ENCODE peak calls at places on chromosomes 3 and 15, in six cellular contexts. W is neural progenitor cell, R is SK-N-SH, S is colonic mucosa, P is mesenchymal stem cell, I is neuronal stem cell. L is an unnamed sample.

GRCh38 chr3:112197131-112197530 is 64.1 kb upstream of the GCSAM start:
- DNase-seq in W (peak), S (no peak), I (no peak), P (no peak), R (no peak), L (no peak)

GRCh38 chr3:172679599-172679998 is 31.3 kb downstream of the NCEH1 start:
- DNase-seq in W (no peak), S (no peak), R (no peak), I (no peak), P (no peak), L (no peak)

GRCh38 chr15:101193063-101193712 is 58.7 kb downstream of the CHSY1 start:
- DNase-seq in W (no peak), R (no peak), P (no peak), S (no peak), I (no peak), L (no peak)

GRCh38 chr15:64146885-64147681 is 4.4 kb upstream of the SNX22 start:
- DNase-seq in P (no peak), R (peak), S (no peak), W (peak), I (no peak), L (no peak)

GRCh38 chr3:15513810-15514662 is 7.5 kb downstream of the COLQ start:
- DNase-seq in R (no peak), P (no peak), S (no peak), I (no peak), W (no peak), L (no peak)

GRCh38 chr3:186014866-186015265 is 77.1 kb upstream of the TRA2B start:
- DNase-seq in S (no peak), R (no peak), P (no peak), I (no peak), W (no peak), L (no peak)

GRCh38 chr3:127585163-127585812 is 5.2 kb downstream of the TPRA1 start:
- DNase-seq in P (peak), R (no peak), W (no peak), I (no peak), S (no peak), L (no peak)

GRCh38 chr3:175121225-175121624 is 262.1 kb downstream of the NAALADL2 start:
- DNase-seq in R (no peak), P (no peak), S (peak), I (no peak), W (peak), L (no peak)

GRCh38 chr3:35932995-35933394 is 293.7 kb downstream of the ARPP21 start:
- DNase-seq in I (no peak), P (peak), W (no peak), S (no peak), R (no peak), L (peak)

GRCh38 chr3:187880438-187880837 is 135.2 kb upstream of the BCL6 start:
- DNase-seq in R (no peak), I (no peak), P (no peak), S (no peak), W (no peak), L (peak)

GRCh38 chr3:25665646-25666136 is 984 bp upstream of the TOP2B start:
- DNase-seq in W (no peak), I (no peak), R (no peak), P (no peak), S (no peak), L (no peak)

GRCh38 chr15:90650956-90651689 is 66.0 kb upstream of the BLM start:
- DNase-seq in I (no peak), R (no peak), P (no peak), S (no peak), W (peak), L (no peak)

GRCh38 chr3:157073810-157074209 is 86.1 kb downstream of the CCNL1 start:
- DNase-seq in P (peak), R (peak), W (no peak), I (no peak), S (no peak), L (peak)

GRCh38 chr3:122387709-122388108 is 3.7 kb downstream of the FAM162A start:
- DNase-seq in I (no peak), P (no peak), S (no peak), R (no peak), W (no peak), L (no peak)

GRCh38 chr3:64238971-64239667 is 13.9 kb upstream of the PRICKLE2 start:
- DNase-seq in I (peak), R (peak), W (peak), P (peak), S (peak), L (peak)
- H3K9ac ChIP-seq in I (peak), R (no peak), W (no peak), P (peak), S (no peak), L (peak)

DNA sequence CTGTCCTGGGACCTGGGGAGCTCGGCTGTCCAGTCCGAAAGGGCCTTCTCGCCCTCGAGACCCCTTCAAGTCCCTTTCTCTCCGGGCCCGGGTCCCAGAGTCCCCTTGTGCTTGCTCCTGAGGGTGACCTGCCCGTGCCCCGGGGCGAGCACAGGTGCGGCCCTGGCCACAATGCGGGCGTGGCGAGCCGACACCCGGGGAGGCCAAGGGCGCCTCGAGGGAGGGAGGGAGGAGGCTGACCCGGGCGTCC is 828 bp upstream of the MEF2A start:
- DNase-seq in P (no peak), R (no peak), W (no peak), I (no peak), S (no peak), L (no peak)
- H3K9ac ChIP-seq in P (peak), R (no peak), W (no peak), I (peak), S (peak), L (peak)

GRCh38 chr3:46880884-46881818 is 3.6 kb downstream of the PTH1R start:
- DNase-seq in S (no peak), P (no peak), W (peak), R (peak), I (no peak), L (no peak)
- H3K9ac ChIP-seq in S (peak), P (no peak), W (no peak), R (no peak), I (peak), L (no peak)

GRCh38 chr3:73245459-73245858 is 184.0 kb downstream of the EBLN2 start:
- DNase-seq in R (no peak), P (no peak), W (no peak), S (no peak), I (no peak), L (no peak)

DNA sequence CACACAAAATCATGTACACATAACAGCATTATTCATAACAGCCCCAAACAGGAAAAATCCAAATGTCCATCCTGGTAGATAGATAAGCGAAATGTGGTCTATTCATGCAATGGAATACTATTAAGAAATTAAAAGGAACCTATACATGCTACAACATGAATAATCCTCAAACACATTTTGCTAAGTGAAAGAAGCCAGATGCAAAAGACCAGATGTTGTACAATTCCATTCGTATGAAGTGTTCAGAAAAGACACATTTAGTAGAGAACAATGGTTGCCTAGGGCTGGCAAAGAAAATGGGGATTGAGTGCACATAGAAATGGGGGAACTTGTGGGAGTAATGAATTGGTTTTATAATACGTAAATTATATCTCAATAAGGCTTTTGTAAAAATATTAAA is 182.3 kb downstream of the EBLN2 start:
- DNase-seq in I (no peak), P (no peak), S (no peak), W (no peak), R (no peak), L (no peak)
- H3K9ac ChIP-seq in I (no peak), P (no peak), S (no peak), W (no peak), R (no peak), L (no peak)

GRCh38 chr3:56849698-56850097 is 47.9 kb upstream of the ARHGEF3 start:
- DNase-seq in W (no peak), I (no peak), P (no peak), R (no peak), S (no peak), L (no peak)

GRCh38 chr3:56856686-56857577 is 55.2 kb upstream of the ARHGEF3 start:
- DNase-seq in W (no peak), R (no peak), P (peak), S (no peak), I (no peak), L (no peak)

GRCh38 chr3:56855856-56856538 is 54.2 kb upstream of the ARHGEF3 start:
- DNase-seq in I (peak), W (peak), P (peak), R (peak), S (peak), L (no peak)

GRCh38 chr3:56854856-56855620 is 53.3 kb upstream of the ARHGEF3 start:
- DNase-seq in S (no peak), W (no peak), R (no peak), I (no peak), P (no peak), L (no peak)

GRCh38 chr3:56851966-56852884 is 50.5 kb upstream of the ARHGEF3 start:
- DNase-seq in W (no peak), S (no peak), I (no peak), P (peak), R (no peak), L (peak)
- H3K9ac ChIP-seq in W (no peak), S (no peak), I (no peak), P (no peak), R (peak), L (peak)

DNA sequence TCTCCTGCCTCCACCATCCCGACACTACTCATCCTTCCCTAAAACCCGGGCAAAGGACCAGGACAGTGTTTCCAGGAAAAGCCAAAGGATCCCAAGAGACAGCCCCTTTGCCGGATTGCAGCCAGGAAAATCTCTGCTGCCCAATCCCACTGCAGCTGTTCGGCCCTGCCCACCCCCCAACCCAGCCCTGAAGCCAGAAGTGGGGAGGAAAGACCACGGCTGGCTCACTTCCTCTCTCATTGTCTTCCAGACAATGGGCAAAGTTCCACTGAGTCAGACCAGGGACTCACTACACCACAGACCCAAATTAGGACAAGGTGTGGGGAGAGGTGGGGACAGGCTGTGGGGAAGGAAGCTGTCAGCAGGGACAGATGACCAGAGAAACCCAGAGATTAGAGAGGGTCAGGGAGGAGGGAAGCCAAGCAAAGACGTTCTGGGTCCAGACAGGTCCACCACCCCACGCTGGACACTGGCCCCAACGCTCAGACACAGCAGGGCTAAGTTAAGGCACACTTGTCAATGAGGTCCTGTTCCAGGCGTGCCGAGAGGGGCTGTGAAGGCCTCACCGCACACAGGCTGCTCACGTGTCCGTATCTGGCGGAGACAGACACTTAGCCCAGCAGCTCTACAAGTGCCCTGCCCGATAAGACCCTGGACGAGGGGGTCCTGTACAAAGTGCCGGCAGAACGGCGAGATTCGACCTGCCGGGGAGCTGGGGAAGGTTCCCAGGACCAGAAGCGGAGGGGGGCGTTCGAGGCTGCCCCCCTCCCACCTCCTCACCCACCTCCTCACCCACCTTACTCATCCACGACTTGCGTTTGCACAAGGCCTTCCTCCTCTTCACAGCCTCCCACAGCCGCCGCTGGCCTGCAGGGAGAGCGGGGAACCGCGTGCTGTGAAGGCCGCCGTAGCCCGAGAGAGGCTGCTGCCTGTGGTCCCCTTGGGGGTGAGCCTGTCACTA is 21.9 kb downstream of the TNK2 start:
- DNase-seq in S (no peak), I (no peak), W (no peak), R (no peak), P (no peak), L (peak)
- H3K9ac ChIP-seq in S (no peak), I (peak), W (peak), R (no peak), P (no peak), L (peak)

GRCh38 chr15:83206971-83207621 is 527 bp downstream of the HDGFL3 start:
- DNase-seq in P (peak), S (peak), I (peak), W (peak), R (peak), L (peak)

GRCh38 chr15:83208357-83208661 is 686 bp upstream of the HDGFL3 start:
- DNase-seq in S (no peak), R (no peak), I (no peak), P (no peak), W (peak), L (no peak)

GRCh38 chr15:83209333-83209732 is 1.7 kb upstream of the HDGFL3 start:
- DNase-seq in W (peak), S (no peak), P (no peak), I (no peak), R (no peak), L (no peak)

GRCh38 chr15:83206387-83206970 is 1.1 kb downstream of the HDGFL3 start:
- DNase-seq in W (no peak), I (no peak), S (peak), P (peak), R (no peak), L (no peak)

DNA sequence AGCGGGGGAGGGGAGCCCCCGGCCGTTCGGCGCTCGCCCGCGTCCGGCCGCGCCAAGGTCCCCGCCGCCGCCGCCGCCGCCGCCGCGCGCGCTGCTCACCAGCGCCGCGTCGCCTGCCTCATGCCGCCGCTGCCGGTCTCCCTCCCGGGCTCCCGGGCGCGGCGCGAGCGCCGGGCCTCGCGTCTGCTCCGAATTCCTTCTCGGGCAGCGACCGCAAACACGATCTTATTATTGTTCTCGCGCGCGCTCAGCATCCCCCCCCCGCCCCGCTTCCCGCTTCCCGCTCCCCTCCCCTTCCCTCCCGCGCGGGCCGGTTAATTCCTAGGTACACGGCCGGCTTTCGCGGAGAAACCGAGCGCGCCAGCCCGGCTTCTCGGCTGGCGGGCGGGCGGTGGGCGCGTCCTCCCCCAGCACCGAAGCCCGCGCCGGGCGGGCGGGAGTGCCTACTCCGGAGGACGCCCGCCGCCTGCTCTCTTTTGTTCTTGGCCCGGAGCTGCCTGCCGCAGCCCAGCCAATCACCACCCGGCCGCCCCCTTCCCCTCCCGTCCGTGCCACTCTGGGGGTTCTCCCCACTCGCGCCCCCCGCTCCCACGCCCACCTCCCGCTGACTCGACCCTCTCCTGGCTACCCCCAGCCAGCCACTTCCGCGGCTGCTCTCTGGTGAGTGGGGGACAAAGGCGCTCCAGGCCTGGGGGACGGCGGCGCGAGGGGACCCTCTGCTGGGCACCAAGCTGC is at the start of gene HDGFL3:
- DNase-seq in R (peak), P (peak), S (peak), W (peak), I (peak), L (peak)
- H3K9ac ChIP-seq in R (peak), P (peak), S (peak), W (peak), I (peak), L (peak)

DNA sequence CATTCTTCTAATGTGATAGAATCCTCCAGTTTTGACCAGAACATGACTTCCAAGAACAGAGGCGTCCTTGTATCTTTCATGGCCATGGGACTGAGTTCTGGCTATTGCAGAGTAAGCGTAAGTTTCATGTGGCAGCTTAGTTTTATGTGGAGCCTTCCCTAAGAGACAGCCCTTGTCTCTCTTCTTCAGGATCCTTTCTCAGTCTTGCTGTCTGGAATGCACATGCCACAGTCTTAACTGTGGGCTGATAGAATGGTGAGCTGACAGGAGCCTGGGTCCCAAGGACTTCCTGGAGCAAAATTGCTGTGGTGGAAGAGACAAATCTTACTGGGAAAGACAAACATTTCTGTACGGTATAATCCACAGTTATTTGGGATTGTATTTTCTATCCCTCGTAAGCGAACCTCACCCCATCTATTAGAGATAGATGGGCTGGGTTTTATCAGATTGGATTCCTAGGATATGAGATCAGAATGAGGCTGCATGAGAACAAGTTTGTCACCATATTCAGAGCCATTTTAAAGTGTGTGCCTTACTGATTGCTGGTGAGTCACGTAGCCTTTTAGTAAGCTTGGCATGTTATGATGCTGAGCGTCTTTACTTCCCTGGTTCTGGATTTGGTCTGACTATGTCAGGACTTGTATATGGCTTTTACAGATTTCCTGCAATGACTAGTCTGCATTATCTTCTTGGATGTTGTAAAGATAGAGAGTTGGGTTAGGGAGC is 32.8 kb downstream of the CDIN1 start:
- DNase-seq in S (no peak), R (no peak), P (peak), W (no peak), I (no peak), L (peak)
- H3K9ac ChIP-seq in S (no peak), R (peak), P (no peak), W (no peak), I (no peak), L (peak)